ENCODE peak calls at places on chromosomes 3 and 15, in six cellular contexts. One of them, this sample, is unnamed.

GRCh38 chr3:113685956-113686721 is 10.3 kb downstream of the USF3 start:
- DNase-seq in right lobe of liver: peak; percentile 25
- DNase-seq in lower lobe of right lung: no peak
- DNase-seq in kidney epithelial cell: peak; percentile 25
- DNase-seq in IMR-90: peak; percentile 59
- DNase-seq in BJ: no peak
- DNase-seq in this sample: peak; percentile 73

GRCh38 chr15:88920186-88920891 is 7.2 kb upstream of the MFGE8 start:
- DNase-seq in BJ: no peak
- DNase-seq in kidney epithelial cell: peak; percentile 74
- DNase-seq in right lobe of liver: no peak
- DNase-seq in lower lobe of right lung: no peak
- DNase-seq in IMR-90: peak; percentile 77
- DNase-seq in this sample: peak; percentile 85

GRCh38 chr3:134799393-134799792 is 4.3 kb downstream of the EPHB1 start:
- DNase-seq in kidney epithelial cell: no peak
- DNase-seq in right lobe of liver: no peak
- DNase-seq in BJ: peak; percentile 4
- DNase-seq in IMR-90: peak; percentile 10
- DNase-seq in lower lobe of right lung: no peak
- DNase-seq in this sample: peak; percentile 16

GRCh38 chr15:47466357-47466756 is 250.9 kb upstream of the SEMA6D start:
- DNase-seq in BJ: no peak
- DNase-seq in IMR-90: peak; percentile 90
- DNase-seq in lower lobe of right lung: no peak
- DNase-seq in kidney epithelial cell: no peak
- DNase-seq in right lobe of liver: no peak
- DNase-seq in this sample: peak; percentile 64

GRCh38 chr15:75577401-75578205 is 1.5 kb downstream of the PTPN9 start:
- DNase-seq in BJ: no peak
- DNase-seq in right lobe of liver: no peak
- DNase-seq in lower lobe of right lung: no peak
- DNase-seq in IMR-90: peak; percentile 28
- DNase-seq in kidney epithelial cell: no peak
- DNase-seq in this sample: peak; percentile 37

GRCh38 chr15:31238369-31238768 is 88.3 kb upstream of the KLF13 start:
- DNase-seq in right lobe of liver: no peak
- DNase-seq in lower lobe of right lung: no peak
- DNase-seq in BJ: no peak
- DNase-seq in IMR-90: no peak
- DNase-seq in kidney epithelial cell: no peak
- DNase-seq in this sample: no peak

GRCh38 chr15:26628879-26629529 is 143.9 kb downstream of the GABRB3 start:
- DNase-seq in lower lobe of right lung: peak; percentile 85
- DNase-seq in kidney epithelial cell: no peak
- DNase-seq in IMR-90: peak; percentile 2
- DNase-seq in right lobe of liver: peak; percentile 44
- DNase-seq in BJ: no peak
- DNase-seq in this sample: peak; percentile 73

GRCh38 chr3:187544326-187544725 is 125.9 kb downstream of the SST start:
- DNase-seq in right lobe of liver: no peak
- DNase-seq in BJ: no peak
- DNase-seq in kidney epithelial cell: no peak
- DNase-seq in IMR-90: no peak
- DNase-seq in lower lobe of right lung: no peak
- DNase-seq in this sample: no peak

GRCh38 chr3:136694321-136694720 is 57.9 kb downstream of the STAG1 start:
- DNase-seq in lower lobe of right lung: no peak
- DNase-seq in right lobe of liver: no peak
- DNase-seq in kidney epithelial cell: no peak
- DNase-seq in IMR-90: no peak
- DNase-seq in BJ: no peak
- DNase-seq in this sample: no peak

GRCh38 chr3:183295211-183295610 is 42.2 kb downstream of the B3GNT5 start:
- DNase-seq in IMR-90: peak; percentile 91
- DNase-seq in lower lobe of right lung: peak; percentile 57
- DNase-seq in kidney epithelial cell: no peak
- DNase-seq in right lobe of liver: peak; percentile 55
- DNase-seq in BJ: no peak
- DNase-seq in this sample: peak; percentile 97

GRCh38 chr3:129560931-129561594 is 18.1 kb downstream of the H1-8 start:
- DNase-seq in kidney epithelial cell: no peak
- DNase-seq in right lobe of liver: peak; percentile 55
- DNase-seq in IMR-90: peak; percentile 76
- DNase-seq in BJ: peak; percentile 68
- DNase-seq in lower lobe of right lung: peak; percentile 82
- DNase-seq in this sample: peak; percentile 74

GRCh38 chr3:152870027-152870426 is 35.1 kb downstream of the P2RY1 start:
- DNase-seq in kidney epithelial cell: no peak
- DNase-seq in BJ: no peak
- DNase-seq in IMR-90: no peak
- DNase-seq in lower lobe of right lung: no peak
- DNase-seq in right lobe of liver: no peak
- DNase-seq in this sample: no peak

GRCh38 chr3:188390347-188390718 is 236.4 kb downstream of the LPP start:
- DNase-seq in IMR-90: no peak
- DNase-seq in BJ: no peak
- DNase-seq in right lobe of liver: no peak
- DNase-seq in lower lobe of right lung: no peak
- DNase-seq in kidney epithelial cell: no peak
- DNase-seq in this sample: no peak

GRCh38 chr3:38549486-38549885 is 53.3 kb downstream of the EXOG start:
- DNase-seq in kidney epithelial cell: no peak
- DNase-seq in BJ: no peak
- DNase-seq in right lobe of liver: no peak
- DNase-seq in IMR-90: no peak
- DNase-seq in lower lobe of right lung: no peak
- DNase-seq in this sample: no peak

GRCh38 chr15:59349715-59350420 is 22.8 kb downstream of the MYO1E start:
- DNase-seq in lower lobe of right lung: no peak
- DNase-seq in kidney epithelial cell: peak; percentile 95
- DNase-seq in IMR-90: peak; percentile 94
- DNase-seq in right lobe of liver: no peak
- DNase-seq in BJ: peak; percentile 69
- DNase-seq in this sample: peak; percentile 97

GRCh38 chr3:169699536-169700050 is 36.1 kb upstream of the MECOM start:
- DNase-seq in BJ: no peak
- DNase-seq in lower lobe of right lung: no peak
- DNase-seq in kidney epithelial cell: no peak
- DNase-seq in IMR-90: peak; percentile 72
- DNase-seq in right lobe of liver: no peak
- DNase-seq in this sample: peak; percentile 67

GRCh38 chr3:23096041-23096440 is 107.1 kb upstream of the UBE2E2 start:
- DNase-seq in lower lobe of right lung: no peak
- DNase-seq in right lobe of liver: no peak
- DNase-seq in IMR-90: no peak
- DNase-seq in BJ: no peak
- DNase-seq in kidney epithelial cell: no peak
- DNase-seq in this sample: peak; percentile 21

GRCh38 chr15:57527382-57528091 is 64.2 kb upstream of the MYZAP start:
- DNase-seq in kidney epithelial cell: peak; percentile 67
- DNase-seq in IMR-90: peak; percentile 88
- DNase-seq in lower lobe of right lung: no peak
- DNase-seq in right lobe of liver: no peak
- DNase-seq in BJ: no peak
- DNase-seq in this sample: peak; percentile 82

GRCh38 chr15:47872869-47873301 is 155.6 kb downstream of the SEMA6D start:
- DNase-seq in kidney epithelial cell: no peak
- DNase-seq in right lobe of liver: no peak
- DNase-seq in BJ: no peak
- DNase-seq in lower lobe of right lung: no peak
- DNase-seq in IMR-90: no peak
- DNase-seq in this sample: no peak

GRCh38 chr3:47431225-47431624 is 44.5 kb downstream of the SCAP start:
- DNase-seq in kidney epithelial cell: no peak
- DNase-seq in lower lobe of right lung: no peak
- DNase-seq in right lobe of liver: no peak
- DNase-seq in BJ: no peak
- DNase-seq in IMR-90: no peak
- DNase-seq in this sample: no peak

GRCh38 chr3:18558526-18558925 is 133.4 kb upstream of the SATB1 start:
- DNase-seq in BJ: no peak
- DNase-seq in lower lobe of right lung: no peak
- DNase-seq in right lobe of liver: no peak
- DNase-seq in kidney epithelial cell: no peak
- DNase-seq in IMR-90: no peak
- DNase-seq in this sample: no peak

GRCh38 chr3:139935071-139935865 is at the start of gene CLSTN2:
- DNase-seq in kidney epithelial cell: peak; percentile 23
- DNase-seq in lower lobe of right lung: peak; percentile 56
- DNase-seq in BJ: no peak
- DNase-seq in IMR-90: no peak
- DNase-seq in right lobe of liver: peak; percentile 57
- DNase-seq in this sample: peak; percentile 9

GRCh38 chr15:70245932-70246622 is 148.4 kb upstream of the TLE3 start:
- DNase-seq in kidney epithelial cell: no peak
- DNase-seq in lower lobe of right lung: peak; percentile 74
- DNase-seq in BJ: no peak
- DNase-seq in right lobe of liver: peak; percentile 76
- DNase-seq in IMR-90: peak; percentile 11
- DNase-seq in this sample: peak; percentile 63

GRCh38 chr3:187968883-187969580 is 184.9 kb upstream of the LPP start:
- DNase-seq in kidney epithelial cell: no peak
- DNase-seq in right lobe of liver: peak; percentile 42
- DNase-seq in lower lobe of right lung: no peak
- DNase-seq in BJ: peak; percentile 48
- DNase-seq in IMR-90: peak; percentile 62
- DNase-seq in this sample: peak; percentile 85

GRCh38 chr3:3189961-3190360 is 10.5 kb upstream of the CRBN start:
- DNase-seq in BJ: no peak
- DNase-seq in right lobe of liver: no peak
- DNase-seq in IMR-90: no peak
- DNase-seq in lower lobe of right lung: no peak
- DNase-seq in kidney epithelial cell: no peak
- DNase-seq in this sample: no peak

GRCh38 chr3:102664126-102664525 is 229.3 kb downstream of the ZPLD1 start:
- DNase-seq in IMR-90: no peak
- DNase-seq in BJ: no peak
- DNase-seq in lower lobe of right lung: peak; percentile 29
- DNase-seq in kidney epithelial cell: no peak
- DNase-seq in right lobe of liver: no peak
- DNase-seq in this sample: no peak

GRCh38 chr3:141410408-141410807 is 42.1 kb downstream of the ZBTB38 start:
- DNase-seq in IMR-90: peak; percentile 83
- DNase-seq in kidney epithelial cell: no peak
- DNase-seq in lower lobe of right lung: no peak
- DNase-seq in BJ: no peak
- DNase-seq in right lobe of liver: peak; percentile 53
- DNase-seq in this sample: peak; percentile 78

GRCh38 chr3:22959593-22959992 is 243.5 kb upstream of the UBE2E2 start:
- DNase-seq in kidney epithelial cell: no peak
- DNase-seq in right lobe of liver: no peak
- DNase-seq in BJ: no peak
- DNase-seq in IMR-90: no peak
- DNase-seq in lower lobe of right lung: no peak
- DNase-seq in this sample: no peak

DNA sequence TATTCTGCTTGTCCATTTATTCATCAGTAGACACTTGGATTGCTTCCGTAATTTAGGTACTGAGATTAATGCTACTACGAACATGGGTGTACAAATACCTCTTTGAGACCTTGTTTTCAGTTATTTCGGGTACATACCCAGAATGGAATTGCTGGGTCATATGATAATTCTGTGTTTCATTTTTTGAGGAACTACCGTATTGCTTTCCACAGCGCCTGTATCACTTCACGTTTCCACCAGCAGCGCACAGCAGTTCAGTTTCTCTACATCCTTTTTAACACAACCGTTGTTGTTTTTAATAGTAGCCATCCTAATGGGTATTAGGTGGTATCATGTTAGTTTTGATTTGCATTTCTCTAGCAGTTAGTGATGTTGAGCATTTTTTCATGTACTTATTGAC is 9.5 kb downstream of the PAK2 start:
- DNase-seq in right lobe of liver: no peak
- DNase-seq in lower lobe of right lung: no peak
- DNase-seq in BJ: no peak
- DNase-seq in IMR-90: no peak
- DNase-seq in kidney epithelial cell: no peak
- DNase-seq in this sample: no peak
- TF ChIP-seq CTCF in right lobe of liver: no peak
- TF ChIP-seq CTCF in lower lobe of right lung: no peak
- TF ChIP-seq CTCF in BJ: no peak
- TF ChIP-seq CTCF in IMR-90: no peak
- TF ChIP-seq CTCF in kidney epithelial cell: no peak
- TF ChIP-seq CTCF in this sample: no peak

GRCh38 chr3:120093119-120093922 is 926 bp downstream of the GSK3B start:
- DNase-seq in kidney epithelial cell: no peak
- DNase-seq in right lobe of liver: peak; percentile 32
- DNase-seq in BJ: peak; percentile 12
- DNase-seq in lower lobe of right lung: no peak
- DNase-seq in IMR-90: peak; percentile 85
- DNase-seq in this sample: peak; percentile 93
- H3K4me3 ChIP-seq in kidney epithelial cell: peak overlapping the region; percentile 56
- H3K4me3 ChIP-seq in right lobe of liver: peak overlapping the region; percentile 69
- H3K4me3 ChIP-seq in BJ: peak overlapping the region; percentile 93
- H3K4me3 ChIP-seq in lower lobe of right lung: peak overlapping the region; percentile 80
- H3K4me3 ChIP-seq in IMR-90: peak overlapping the region; percentile 79
- H3K4me3 ChIP-seq in this sample: peak overlapping the region; percentile 78

DNA sequence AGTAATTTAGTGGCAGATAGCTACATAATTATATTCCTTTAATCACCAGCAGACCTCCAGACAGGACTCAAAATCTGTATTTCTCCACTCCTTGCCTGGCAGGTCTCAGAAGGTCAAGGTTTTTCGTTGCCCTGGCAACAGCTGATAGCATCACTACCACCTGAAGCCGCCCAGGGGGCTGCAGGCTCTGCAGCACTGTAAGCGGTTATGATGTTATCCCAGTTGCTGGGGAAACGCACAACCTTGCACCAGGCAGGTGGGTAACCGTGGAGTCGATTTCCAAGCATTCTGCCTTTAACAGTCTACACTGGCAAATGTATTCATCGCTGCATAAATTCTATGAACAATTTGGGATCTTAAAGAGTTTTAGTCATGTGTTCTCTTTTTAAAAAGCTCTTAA is 756.3 kb downstream of the NTRK3 start:
- DNase-seq in IMR-90: no peak
- DNase-seq in right lobe of liver: no peak
- DNase-seq in BJ: no peak
- DNase-seq in lower lobe of right lung: no peak
- DNase-seq in kidney epithelial cell: no peak
- DNase-seq in this sample: no peak
- TF ChIP-seq CTCF in IMR-90: no peak
- TF ChIP-seq CTCF in right lobe of liver: no peak
- TF ChIP-seq CTCF in BJ: no peak
- TF ChIP-seq CTCF in lower lobe of right lung: no peak
- TF ChIP-seq CTCF in kidney epithelial cell: no peak
- TF ChIP-seq CTCF in this sample: no peak

DNA sequence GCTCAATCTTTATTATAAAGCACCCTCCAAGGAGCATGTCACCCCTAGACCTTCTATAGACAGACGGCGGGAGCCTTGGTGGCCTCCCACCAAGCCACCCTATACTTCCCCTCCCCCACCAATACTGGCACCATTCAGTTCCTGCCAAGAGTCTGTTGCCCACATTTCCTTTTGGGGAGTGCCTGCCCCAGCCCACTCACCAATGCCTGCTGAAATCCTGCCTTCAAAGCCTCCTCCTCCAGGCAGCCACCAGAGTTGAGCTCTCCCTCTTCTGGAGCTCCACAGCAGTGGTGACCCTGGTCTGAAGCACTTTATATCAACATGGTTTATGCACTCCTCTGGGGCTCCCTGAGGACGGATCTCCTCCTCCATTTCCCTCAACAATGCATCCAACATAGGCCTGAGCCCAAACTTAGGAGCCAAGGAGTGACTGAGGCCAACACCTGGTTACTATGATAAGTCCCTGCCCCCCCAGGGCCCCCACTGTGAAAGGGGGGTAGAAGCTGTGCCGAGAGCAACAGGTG is 8.8 kb downstream of the CCDC33 start:
- DNase-seq in IMR-90: no peak
- DNase-seq in right lobe of liver: no peak
- DNase-seq in kidney epithelial cell: no peak
- DNase-seq in lower lobe of right lung: no peak
- DNase-seq in BJ: no peak
- DNase-seq in this sample: no peak
- H3K4me3 ChIP-seq in IMR-90: no peak overlapping the region
- H3K4me3 ChIP-seq in right lobe of liver: no peak overlapping the region
- H3K4me3 ChIP-seq in kidney epithelial cell: no peak overlapping the region
- H3K4me3 ChIP-seq in lower lobe of right lung: no peak overlapping the region
- H3K4me3 ChIP-seq in BJ: no peak overlapping the region
- H3K4me3 ChIP-seq in this sample: no peak overlapping the region